ENCODE peak calls at places on chromosomes 1 and 21, in four cellular contexts. One of them, this sample, is unnamed.

GRCh38 chr1:40848530-40849189 is 13.5 kb downstream of the CITED4 start:
- DNase-seq in dorsolateral prefrontal cortex: no peak
- DNase-seq in GM13977: peak
- DNase-seq in BJ: no peak
- DNase-seq in this sample: no peak

GRCh38 chr1:173134029-173134428 is 73.1 kb downstream of the TNFSF4 start:
- DNase-seq in dorsolateral prefrontal cortex: no peak
- DNase-seq in GM13977: no peak
- DNase-seq in BJ: no peak
- DNase-seq in this sample: no peak

GRCh38 chr1:108615544-108615943 is 45.3 kb downstream of the HENMT1 start:
- DNase-seq in dorsolateral prefrontal cortex: no peak
- DNase-seq in GM13977: no peak
- DNase-seq in BJ: no peak
- DNase-seq in this sample: no peak

GRCh38 chr1:210633636-210634035 is 304.9 kb downstream of the HHAT start:
- DNase-seq in dorsolateral prefrontal cortex: peak
- DNase-seq in GM13977: no peak
- DNase-seq in BJ: no peak
- DNase-seq in this sample: no peak

GRCh38 chr1:147924813-147925212 is 3.4 kb upstream of the GPR89B start:
- DNase-seq in dorsolateral prefrontal cortex: no peak
- DNase-seq in GM13977: no peak
- DNase-seq in BJ: no peak
- DNase-seq in this sample: no peak

GRCh38 chr1:107135466-107135865 is 5.4 kb upstream of the NTNG1 start:
- DNase-seq in dorsolateral prefrontal cortex: no peak
- DNase-seq in GM13977: peak
- DNase-seq in BJ: no peak
- DNase-seq in this sample: peak

GRCh38 chr1:247332215-247332900 is 691 bp upstream of the ZNF496 start:
- DNase-seq in dorsolateral prefrontal cortex: no peak
- DNase-seq in GM13977: peak
- DNase-seq in BJ: no peak
- DNase-seq in this sample: peak

GRCh38 chr1:25553749-25554425 is 10.5 kb downstream of the LDLRAP1 start:
- DNase-seq in dorsolateral prefrontal cortex: no peak
- DNase-seq in GM13977: no peak
- DNase-seq in BJ: no peak
- DNase-seq in this sample: no peak

GRCh38 chr1:89743788-89744187 is 77.0 kb upstream of the LRRC8D start:
- DNase-seq in dorsolateral prefrontal cortex: no peak
- DNase-seq in GM13977: no peak
- DNase-seq in BJ: no peak
- DNase-seq in this sample: no peak

GRCh38 chr1:71135571-71135970 is 54.7 kb upstream of the ZRANB2 start:
- DNase-seq in dorsolateral prefrontal cortex: no peak
- DNase-seq in GM13977: no peak
- DNase-seq in BJ: no peak
- DNase-seq in this sample: no peak

GRCh38 chr1:221611930-221612777 is 129.7 kb downstream of the DUSP10 start:
- DNase-seq in dorsolateral prefrontal cortex: no peak
- DNase-seq in GM13977: no peak
- DNase-seq in BJ: peak
- DNase-seq in this sample: no peak

GRCh38 chr21:38661296-38662223 is 144.2 kb upstream of the ETS2 start:
- DNase-seq in dorsolateral prefrontal cortex: no peak
- DNase-seq in GM13977: peak
- DNase-seq in BJ: no peak
- DNase-seq in this sample: peak

GRCh38 chr21:46078322-46078981 is 19.5 kb upstream of the COL6A2 start:
- DNase-seq in dorsolateral prefrontal cortex: no peak
- DNase-seq in GM13977: no peak
- DNase-seq in BJ: no peak
- DNase-seq in this sample: no peak

GRCh38 chr1:51558375-51558924 is 39.4 kb upstream of the EPS15 start:
- DNase-seq in dorsolateral prefrontal cortex: no peak
- DNase-seq in GM13977: no peak
- DNase-seq in BJ: no peak
- DNase-seq in this sample: no peak

GRCh38 chr1:190373705-190374336 is 103.8 kb downstream of the BRINP3 start:
- DNase-seq in dorsolateral prefrontal cortex: no peak
- DNase-seq in GM13977: peak
- DNase-seq in BJ: no peak
- DNase-seq in this sample: peak

GRCh38 chr1:175511496-175511895 is 231.9 kb downstream of the TNR start:
- DNase-seq in dorsolateral prefrontal cortex: no peak
- DNase-seq in GM13977: peak
- DNase-seq in BJ: no peak
- DNase-seq in this sample: peak

GRCh38 chr1:168605443-168605842 is 29.0 kb downstream of the XCL1 start:
- DNase-seq in dorsolateral prefrontal cortex: no peak
- DNase-seq in GM13977: no peak
- DNase-seq in BJ: no peak
- DNase-seq in this sample: no peak

GRCh38 chr21:34889287-34889536 is 159.9 kb downstream of the RUNX1 start:
- DNase-seq in dorsolateral prefrontal cortex: no peak
- DNase-seq in GM13977: no peak
- DNase-seq in BJ: no peak
- DNase-seq in this sample: no peak

GRCh38 chr1:100613817-100614559 is 76.0 kb downstream of the GPR88 start:
- DNase-seq in dorsolateral prefrontal cortex: no peak
- DNase-seq in GM13977: no peak
- DNase-seq in BJ: no peak
- DNase-seq in this sample: no peak

GRCh38 chr1:116128669-116129068 is 17.5 kb downstream of the MAB21L3 start:
- DNase-seq in dorsolateral prefrontal cortex: no peak
- DNase-seq in GM13977: no peak
- DNase-seq in BJ: no peak
- DNase-seq in this sample: no peak

GRCh38 chr1:61152066-61152465 is 69.7 kb downstream of the NFIA start:
- DNase-seq in dorsolateral prefrontal cortex: no peak
- DNase-seq in GM13977: no peak
- DNase-seq in BJ: no peak
- DNase-seq in this sample: no peak

GRCh38 chr21:19290328-19290727 is 886.7 kb upstream of the TMPRSS15 start:
- DNase-seq in dorsolateral prefrontal cortex: no peak
- DNase-seq in GM13977: no peak
- DNase-seq in BJ: no peak
- DNase-seq in this sample: no peak

GRCh38 chr1:85326381-85326780 is 49.9 kb upstream of the BCL10 start:
- DNase-seq in dorsolateral prefrontal cortex: no peak
- DNase-seq in GM13977: no peak
- DNase-seq in BJ: no peak
- DNase-seq in this sample: no peak

GRCh38 chr1:31243451-31244286 is 4.0 kb upstream of the NKAIN1 start:
- DNase-seq in dorsolateral prefrontal cortex: no peak
- DNase-seq in GM13977: no peak
- DNase-seq in BJ: no peak
- DNase-seq in this sample: no peak

GRCh38 chr21:22438428-22439086 is 1440.3 kb downstream of the NCAM2 start:
- DNase-seq in dorsolateral prefrontal cortex: no peak
- DNase-seq in GM13977: no peak
- DNase-seq in BJ: no peak
- DNase-seq in this sample: no peak

GRCh38 chr1:210098376-210098775 is 134.2 kb upstream of the SERTAD4 start:
- DNase-seq in dorsolateral prefrontal cortex: no peak
- DNase-seq in GM13977: no peak
- DNase-seq in BJ: no peak
- DNase-seq in this sample: no peak

GRCh38 chr1:186435336-186435735 is 25.6 kb downstream of the PDC start:
- DNase-seq in dorsolateral prefrontal cortex: no peak
- DNase-seq in GM13977: no peak
- DNase-seq in BJ: no peak
- DNase-seq in this sample: no peak

GRCh38 chr1:211126622-211127021 is 7.3 kb downstream of the KCNH1 start:
- DNase-seq in dorsolateral prefrontal cortex: no peak
- DNase-seq in GM13977: no peak
- DNase-seq in BJ: peak
- DNase-seq in this sample: no peak

GRCh38 chr1:170388489-170388888 is 143.5 kb upstream of the GORAB start:
- DNase-seq in dorsolateral prefrontal cortex: no peak
- DNase-seq in GM13977: no peak
- DNase-seq in BJ: no peak
- DNase-seq in this sample: no peak

GRCh38 chr1:114033219-114033706 is 54.0 kb downstream of the OLFML3 start:
- DNase-seq in dorsolateral prefrontal cortex: no peak
- DNase-seq in GM13977: peak
- DNase-seq in BJ: no peak
- DNase-seq in this sample: peak

GRCh38 chr1:228109962-228110488 is 926 bp upstream of the MRPL55 start:
- DNase-seq in dorsolateral prefrontal cortex: no peak
- DNase-seq in GM13977: peak
- DNase-seq in BJ: no peak
- DNase-seq in this sample: no peak

GRCh38 chr1:113391643-113392271 is 1.4 kb downstream of the MAGI3 start:
- DNase-seq in dorsolateral prefrontal cortex: no peak
- DNase-seq in GM13977: peak
- DNase-seq in BJ: no peak
- DNase-seq in this sample: no peak

GRCh38 chr1:150407330-150407729 is 43.4 kb downstream of the RPRD2 start:
- DNase-seq in dorsolateral prefrontal cortex: no peak
- DNase-seq in GM13977: no peak
- DNase-seq in BJ: no peak
- DNase-seq in this sample: no peak

GRCh38 chr1:154431586-154432373 is 26.6 kb downstream of the IL6R start:
- DNase-seq in dorsolateral prefrontal cortex: no peak
- DNase-seq in GM13977: no peak
- DNase-seq in BJ: peak
- DNase-seq in this sample: no peak

GRCh38 chr1:118250232-118250631 is 65.2 kb upstream of the SPAG17 start:
- DNase-seq in dorsolateral prefrontal cortex: no peak
- DNase-seq in GM13977: no peak
- DNase-seq in BJ: no peak
- DNase-seq in this sample: no peak
- TF ChIP-seq CTCF in dorsolateral prefrontal cortex: no peak
- TF ChIP-seq CTCF in GM13977: no peak
- TF ChIP-seq CTCF in BJ: no peak
- TF ChIP-seq CTCF in this sample: no peak

GRCh38 chr1:202888507-202889360 is at the start of gene RABIF:
- DNase-seq in dorsolateral prefrontal cortex: peak
- DNase-seq in GM13977: peak
- DNase-seq in BJ: peak
- DNase-seq in this sample: peak
- TF ChIP-seq CTCF in dorsolateral prefrontal cortex: no peak
- TF ChIP-seq CTCF in GM13977: no peak
- TF ChIP-seq CTCF in BJ: peak
- TF ChIP-seq CTCF in this sample: no peak

DNA sequence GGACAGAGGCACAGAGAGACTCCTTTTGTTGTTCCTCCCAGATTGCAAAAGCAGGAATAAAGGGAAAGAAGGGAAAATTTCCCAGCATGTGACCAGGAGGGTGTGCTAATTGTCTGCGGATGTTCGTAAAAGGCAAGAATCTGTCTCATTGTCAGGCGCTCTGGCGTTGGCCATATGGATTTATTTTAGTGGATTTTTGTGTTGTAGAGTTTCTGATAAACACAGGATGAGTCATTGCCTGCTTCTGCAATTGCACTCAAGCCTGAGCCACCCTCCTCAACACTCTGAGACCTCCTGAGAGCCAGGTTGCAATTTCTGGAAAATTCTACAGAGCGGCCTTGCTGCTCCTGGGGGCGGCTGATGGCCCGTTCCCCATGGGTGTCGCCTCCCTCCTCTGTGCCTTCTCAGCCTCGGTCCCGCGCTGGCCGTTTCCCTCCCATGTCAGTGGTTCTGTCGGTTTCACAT is 227.7 kb downstream of the KAZN start:
- DNase-seq in dorsolateral prefrontal cortex: no peak
- DNase-seq in GM13977: no peak
- DNase-seq in BJ: peak
- DNase-seq in this sample: no peak
- TF ChIP-seq CTCF in dorsolateral prefrontal cortex: no peak
- TF ChIP-seq CTCF in GM13977: no peak
- TF ChIP-seq CTCF in BJ: peak
- TF ChIP-seq CTCF in this sample: no peak

GRCh38 chr21:31731112-31731801 is 661 bp downstream of the SCAF4 start:
- DNase-seq in dorsolateral prefrontal cortex: no peak
- DNase-seq in GM13977: peak
- DNase-seq in BJ: no peak
- DNase-seq in this sample: peak
- TF ChIP-seq CTCF in dorsolateral prefrontal cortex: no peak
- TF ChIP-seq CTCF in GM13977: peak
- TF ChIP-seq CTCF in BJ: peak
- TF ChIP-seq CTCF in this sample: no peak

DNA sequence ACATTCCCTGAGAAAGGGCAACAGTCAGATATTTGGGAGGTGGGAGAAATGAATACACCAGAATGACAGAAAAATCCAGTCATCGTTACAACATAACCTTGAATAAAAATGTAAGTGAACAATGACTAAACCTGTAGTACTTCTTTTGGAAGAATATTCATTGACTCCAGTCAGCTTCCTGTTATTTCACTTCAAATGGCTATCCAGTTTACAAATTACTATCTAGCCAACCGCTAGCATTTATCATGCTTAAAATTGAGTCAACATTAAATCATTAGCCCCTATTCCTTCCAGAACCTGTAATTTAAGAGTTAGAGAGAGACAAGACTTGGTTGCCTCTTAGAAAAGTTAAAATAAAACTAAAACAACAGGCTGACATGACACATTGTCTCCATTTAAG is 33.6 kb downstream of the WLS start:
- DNase-seq in dorsolateral prefrontal cortex: no peak
- DNase-seq in GM13977: no peak
- DNase-seq in BJ: no peak
- DNase-seq in this sample: no peak
- TF ChIP-seq CTCF in dorsolateral prefrontal cortex: no peak
- TF ChIP-seq CTCF in GM13977: no peak
- TF ChIP-seq CTCF in BJ: no peak
- TF ChIP-seq CTCF in this sample: no peak

GRCh38 chr1:102174259-102174863 is 177.6 kb upstream of the OLFM3 start:
- DNase-seq in dorsolateral prefrontal cortex: no peak
- DNase-seq in GM13977: peak
- DNase-seq in BJ: no peak
- DNase-seq in this sample: peak
- TF ChIP-seq CTCF in dorsolateral prefrontal cortex: no peak
- TF ChIP-seq CTCF in GM13977: peak
- TF ChIP-seq CTCF in BJ: no peak
- TF ChIP-seq CTCF in this sample: peak